ENCODE peak calls at places on chromosomes 13 and 19, in eight cellular contexts. A, T, W, K, P, G, S and B are unnamed samples.

GRCh38 chr19:21709464-21709863 is 57.9 kb downstream of the ZNF100 start:
- DNase-seq in A (no peak), T (no peak), W (no peak), K (no peak), P (no peak), G (no peak), S (no peak), B (no peak)

GRCh38 chr13:45718063-45718462 is 15.9 kb downstream of the CBY2 start:
- DNase-seq in A (no peak), T (peak), W (no peak), K (no peak), P (no peak), G (peak), S (peak), B (peak)

GRCh38 chr13:39789451-39789850 is 134.0 kb downstream of the COG6 start:
- DNase-seq in A (no peak), T (no peak), W (no peak), K (no peak), P (no peak), G (no peak), S (no peak), B (no peak)

GRCh38 chr19:44741841-44742352 is 6.6 kb upstream of the BCL3 start:
- DNase-seq in A (peak), T (peak), W (no peak), K (no peak), P (no peak), G (peak), S (no peak), B (peak)

GRCh38 chr19:48401277-48401676 is 7.8 kb downstream of the GRIN2D start:
- DNase-seq in A (no peak), T (no peak), W (no peak), K (no peak), P (no peak), G (no peak), S (peak), B (no peak)

GRCh38 chr19:29001922-29002247 is 211.1 kb downstream of the UQCRFS1 start:
- DNase-seq in A (no peak), T (no peak), W (no peak), K (no peak), P (no peak), G (peak), S (no peak), B (no peak)

GRCh38 chr19:55467236-55468053 is 2.9 kb upstream of the C19orf85 start:
- DNase-seq in A (peak), T (peak), W (no peak), K (peak), P (peak), G (peak), S (peak), B (peak)

GRCh38 chr13:46831588-46832194 is 34.7 kb upstream of the ESD start:
- DNase-seq in A (peak), T (peak), W (peak), K (peak), P (peak), G (peak), S (peak), B (peak)

GRCh38 chr19:46021531-46022041 is 1.3 kb downstream of the PGLYRP1 start:
- DNase-seq in A (peak), T (no peak), W (no peak), K (no peak), P (no peak), G (no peak), S (peak), B (no peak)

GRCh38 chr19:49294401-49294800 is 30.6 kb downstream of the SLC6A16 start:
- DNase-seq in A (no peak), T (no peak), W (no peak), K (no peak), P (no peak), G (no peak), S (no peak), B (no peak)

GRCh38 chr13:113411216-113412023 is 41.9 kb downstream of the ADPRHL1 start:
- DNase-seq in A (peak), T (peak), W (no peak), K (no peak), P (no peak), G (peak), S (no peak), B (no peak)

GRCh38 chr19:17156947-17157302 is 58.2 kb upstream of the USE1 start:
- DNase-seq in A (no peak), T (no peak), W (no peak), K (no peak), P (no peak), G (no peak), S (no peak), B (no peak)

GRCh38 chr19:49149652-49150105 is 5.5 kb downstream of the HRC start:
- DNase-seq in A (peak), T (peak), W (no peak), K (no peak), P (no peak), G (peak), S (peak), B (peak)

GRCh38 chr13:52968074-52968700 is 60.4 kb upstream of the OLFM4 start:
- DNase-seq in A (peak), T (peak), W (peak), K (peak), P (peak), G (peak), S (peak), B (peak)